ENCODE peak calls at places on chromosomes 12 and 14, in seven cellular contexts. S, L, O, N, I, Z and Q are unnamed samples.

GRCh38 chr12:19311165-19311564 is 128.1 kb upstream of the AEBP2 start:
- DNase-seq in S (no peak), L (no peak), O (no peak), N (no peak), I (no peak), Z (no peak), Q (no peak)

GRCh38 chr14:69880051-69880487 is 853 bp downstream of the SMOC1 start:
- DNase-seq in S (no peak), L (no peak), O (peak), N (no peak), I (no peak), Z (no peak), Q (no peak)

GRCh38 chr14:86296173-86296572 is 766.2 kb downstream of the FLRT2 start:
- DNase-seq in S (no peak), L (no peak), O (no peak), N (no peak), I (no peak), Z (no peak), Q (peak)

GRCh38 chr12:85130631-85131030 is 94.5 kb downstream of the LRRIQ1 start:
- DNase-seq in S (no peak), L (no peak), O (no peak), N (no peak), I (no peak), Z (no peak), Q (no peak)

GRCh38 chr14:80523518-80524117 is 312.3 kb upstream of the DIO2 start:
- DNase-seq in S (no peak), L (no peak), O (no peak), N (no peak), I (no peak), Z (no peak), Q (no peak)

GRCh38 chr12:119307747-119308146 is 26.8 kb upstream of the CCDC60 start:
- DNase-seq in S (no peak), L (no peak), O (no peak), N (no peak), I (no peak), Z (no peak), Q (no peak)

GRCh38 chr12:102883204-102883799 is 33.7 kb downstream of the PAH start:
- DNase-seq in S (peak), L (peak), O (no peak), N (peak), I (peak), Z (no peak), Q (no peak)

GRCh38 chr12:53173085-53173715 is 7.3 kb upstream of the ZNF740 start:
- DNase-seq in S (no peak), L (no peak), O (peak), N (no peak), I (no peak), Z (no peak), Q (no peak)

GRCh38 chr14:61577506-61577931 is 117.8 kb upstream of the HIF1A start:
- DNase-seq in S (no peak), L (no peak), O (no peak), N (no peak), I (no peak), Z (no peak), Q (no peak)

GRCh38 chr12:55732288-55732687 is 3.5 kb upstream of the CD63 start:
- DNase-seq in S (no peak), L (no peak), O (no peak), N (no peak), I (no peak), Z (no peak), Q (no peak)

GRCh38 chr12:84136862-84137367 is 775.7 kb downstream of the SLC6A15 start:
- DNase-seq in S (no peak), L (no peak), O (no peak), N (no peak), I (no peak), Z (no peak), Q (no peak)

GRCh38 chr14:34461334-34462131 is 507 bp downstream of the SPTSSA start:
- DNase-seq in S (peak), L (no peak), O (peak), N (peak), I (peak), Z (peak), Q (no peak)

GRCh38 chr12:2957816-2958431 is 1.3 kb upstream of the TEAD4 start:
- DNase-seq in S (no peak), L (no peak), O (no peak), N (no peak), I (no peak), Z (no peak), Q (no peak)

GRCh38 chr12:107066686-107067085 is 26.7 kb downstream of the CRY1 start:
- DNase-seq in S (no peak), L (no peak), O (no peak), N (no peak), I (no peak), Z (no peak), Q (no peak)

GRCh38 chr14:36747411-36748184 is 85.9 kb downstream of the PAX9 start:
- DNase-seq in S (no peak), L (no peak), O (no peak), N (no peak), I (no peak), Z (no peak), Q (no peak)

GRCh38 chr14:104678346-104678745 is 11.1 kb upstream of the INF2 start:
- DNase-seq in S (peak), L (no peak), O (peak), N (peak), I (peak), Z (peak), Q (no peak)

GRCh38 chr12:19194963-19195362 is 65.4 kb downstream of the PLEKHA5 start:
- DNase-seq in S (no peak), L (no peak), O (no peak), N (no peak), I (no peak), Z (no peak), Q (no peak)

GRCh38 chr12:113844495-113845175 is 121.5 kb downstream of the RBM19 start:
- DNase-seq in S (peak), L (no peak), O (no peak), N (no peak), I (no peak), Z (no peak), Q (no peak)

GRCh38 chr12:7075931-7076330 is 15.4 kb downstream of the C1S start:
- DNase-seq in S (no peak), L (no peak), O (no peak), N (no peak), I (no peak), Z (no peak), Q (no peak)

GRCh38 chr12:14403711-14404164 is 38.3 kb downstream of the ATF7IP start:
- DNase-seq in S (no peak), L (no peak), O (no peak), N (peak), I (no peak), Z (no peak), Q (peak)

GRCh38 chr14:97603201-97603600 is 806.0 kb downstream of the VRK1 start:
- DNase-seq in S (no peak), L (no peak), O (no peak), N (no peak), I (no peak), Z (no peak), Q (no peak)

GRCh38 chr14:73729556-73730265 is 15.5 kb upstream of the PNMA1 start:
- DNase-seq in S (no peak), L (no peak), O (no peak), N (peak), I (no peak), Z (peak), Q (no peak)

GRCh38 chr14:76950043-76951020 is 78.2 kb downstream of the IRF2BPL start:
- DNase-seq in S (no peak), L (no peak), O (no peak), N (no peak), I (no peak), Z (no peak), Q (no peak)

GRCh38 chr14:21525571-21525970 is 575 bp downstream of the SALL2 start:
- DNase-seq in S (no peak), L (no peak), O (no peak), N (no peak), I (no peak), Z (no peak), Q (no peak)

GRCh38 chr12:121580959-121581680 is at the start of gene KDM2B:
- DNase-seq in S (peak), L (no peak), O (no peak), N (peak), I (no peak), Z (no peak), Q (no peak)

GRCh38 chr12:100427078-100427477 is 46.6 kb upstream of the NR1H4 start:
- DNase-seq in S (no peak), L (no peak), O (no peak), N (no peak), I (no peak), Z (no peak), Q (peak)

DNA sequence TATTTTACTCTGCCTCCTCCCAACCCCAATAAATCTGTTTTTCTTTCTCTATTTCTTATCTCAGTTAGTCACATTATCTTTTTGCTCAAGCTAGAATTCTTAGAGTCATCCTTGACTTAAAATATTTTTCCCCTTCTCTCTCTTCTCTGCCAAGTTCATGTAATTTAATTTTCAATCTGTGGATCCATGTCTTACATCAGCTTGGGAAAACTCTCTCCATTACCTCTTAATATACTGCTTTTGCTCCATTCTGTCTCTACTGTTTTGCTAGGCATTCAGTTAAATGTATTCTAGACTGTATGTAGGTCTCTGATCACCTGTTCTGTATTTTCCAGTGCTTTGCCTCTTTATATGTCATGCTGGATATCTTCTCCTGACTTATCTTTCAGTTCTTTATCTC is 51.0 kb upstream of the NR1H4 start:
- DNase-seq in S (no peak), L (no peak), O (no peak), N (no peak), I (no peak), Z (no peak), Q (no peak)
- H3K4me3 ChIP-seq in S (no peak), L (no peak), O (no peak), N (no peak), I (no peak), Z (no peak), Q (no peak)

DNA sequence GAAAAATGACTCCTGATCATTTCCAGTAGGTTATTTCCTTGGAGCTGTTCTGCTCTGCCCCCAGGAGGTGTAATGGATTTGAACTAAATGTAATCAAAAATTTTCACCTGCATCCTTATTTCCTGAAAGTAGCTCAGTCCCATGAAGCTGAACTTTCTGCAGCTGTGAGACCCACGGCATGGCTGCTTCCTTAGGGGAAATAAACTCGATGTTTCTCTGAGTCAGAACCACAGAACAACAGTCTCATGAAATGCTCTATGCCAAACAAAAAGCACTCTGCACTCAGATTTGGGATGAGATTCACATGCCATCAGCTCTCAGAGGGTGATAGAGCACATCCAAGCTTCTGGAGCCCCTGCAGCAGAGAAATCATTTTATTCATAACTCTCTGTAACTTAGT is 224.1 kb upstream of the PLEKHG7 start:
- DNase-seq in S (no peak), L (no peak), O (no peak), N (no peak), I (no peak), Z (no peak), Q (no peak)
- TF ChIP-seq CTCF in S (no peak), L (no peak), O (no peak), N (no peak), I (no peak), Z (no peak), Q (no peak)

DNA sequence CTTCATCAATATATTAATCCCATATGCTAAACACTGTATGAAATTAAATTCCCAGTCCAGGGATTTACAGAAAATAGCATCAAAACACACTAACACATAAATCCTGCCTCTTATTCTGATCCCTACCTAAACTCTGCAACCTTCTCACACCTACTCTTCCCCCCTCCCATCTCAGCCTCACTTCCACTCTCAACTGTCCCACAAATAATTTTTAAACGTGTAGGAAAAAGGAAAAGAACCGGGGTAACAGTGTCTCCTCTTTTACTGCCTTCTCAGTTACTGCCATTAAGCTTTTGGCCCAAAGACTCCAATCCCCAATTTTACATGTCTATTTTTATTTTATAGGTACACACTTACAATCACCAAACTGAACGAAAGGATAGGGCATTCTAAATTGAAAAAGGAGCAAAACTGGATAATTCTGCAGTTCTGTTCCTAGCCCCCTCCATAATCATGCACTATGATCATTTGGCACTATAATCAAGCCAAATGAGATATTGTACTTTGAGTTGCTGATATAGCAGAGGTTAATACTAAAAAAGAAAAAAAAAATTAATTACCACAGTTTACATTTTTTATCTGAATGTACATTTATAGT is 2.9 kb downstream of the DUSP16 start:
- DNase-seq in S (no peak), L (no peak), O (no peak), N (no peak), I (no peak), Z (no peak), Q (no peak)
- H3K4me3 ChIP-seq in S (peak), L (peak), O (no peak), N (peak), I (peak), Z (no peak), Q (no peak)

GRCh38 chr14:71403673-71404072 is 496.4 kb downstream of the PCNX1 start:
- DNase-seq in S (no peak), L (no peak), O (no peak), N (peak), I (no peak), Z (no peak), Q (no peak)
- TF ChIP-seq CTCF in S (no peak), L (no peak), O (no peak), N (peak), I (no peak), Z (peak), Q (no peak)

GRCh38 chr12:8475508-8475907 is 19.7 kb downstream of the CLEC6A start:
- DNase-seq in S (no peak), L (no peak), O (no peak), N (no peak), I (no peak), Z (no peak), Q (no peak)
- H3K4me3 ChIP-seq in S (no peak), L (no peak), O (no peak), N (no peak), I (no peak), Z (no peak), Q (no peak)